ENCODE peak calls at places on chromosomes 16 and 17, in five cellular contexts. L is GM23338, U is SK-N-SH, N is PC-3, X is MM.1S. J is an unnamed sample.

GRCh38 chr16:89168381-89169189 is 3.0 kb upstream of the CDH15 start:
- DNase-seq in L (no peak), U (no peak), N (no peak), X (no peak), J (peak; percentile 39)

GRCh38 chr17:9937901-9938300 is 32.8 kb upstream of the RCVRN start:
- DNase-seq in L (no peak), U (no peak), N (no peak), X (no peak), J (no peak)

GRCh38 chr16:76386784-76387183 is 109.6 kb downstream of the CNTNAP4 start:
- DNase-seq in L (no peak), U (no peak), N (peak; percentile 8), X (no peak), J (no peak)

GRCh38 chr16:82181456-82182185 is 11.6 kb upstream of the MPHOSPH6 start:
- DNase-seq in L (no peak), U (no peak), N (no peak), X (no peak), J (no peak)

GRCh38 chr16:27748868-27749546 is 199.1 kb downstream of the KATNIP start:
- DNase-seq in L (peak; percentile 77), U (no peak), N (peak; percentile 65), X (peak; percentile 32), J (peak; percentile 94)

GRCh38 chr16:87132361-87133014 is 184.7 kb downstream of the C16orf95 start:
- DNase-seq in L (no peak), U (no peak), N (peak; percentile 49), X (no peak), J (peak; percentile 81)

GRCh38 chr17:76905836-76906235 is 37.6 kb downstream of the MGAT5B start:
- DNase-seq in L (peak; percentile 25), U (no peak), N (no peak), X (no peak), J (no peak)

GRCh38 chr16:6891486-6891885 is 441.2 kb upstream of the RBFOX1 start:
- DNase-seq in L (no peak), U (no peak), N (no peak), X (no peak), J (no peak)

GRCh38 chr17:78600181-78600651 is 23.0 kb upstream of the DNAH17 start:
- DNase-seq in L (no peak), U (no peak), N (no peak), X (no peak), J (peak; percentile 48)

DNA sequence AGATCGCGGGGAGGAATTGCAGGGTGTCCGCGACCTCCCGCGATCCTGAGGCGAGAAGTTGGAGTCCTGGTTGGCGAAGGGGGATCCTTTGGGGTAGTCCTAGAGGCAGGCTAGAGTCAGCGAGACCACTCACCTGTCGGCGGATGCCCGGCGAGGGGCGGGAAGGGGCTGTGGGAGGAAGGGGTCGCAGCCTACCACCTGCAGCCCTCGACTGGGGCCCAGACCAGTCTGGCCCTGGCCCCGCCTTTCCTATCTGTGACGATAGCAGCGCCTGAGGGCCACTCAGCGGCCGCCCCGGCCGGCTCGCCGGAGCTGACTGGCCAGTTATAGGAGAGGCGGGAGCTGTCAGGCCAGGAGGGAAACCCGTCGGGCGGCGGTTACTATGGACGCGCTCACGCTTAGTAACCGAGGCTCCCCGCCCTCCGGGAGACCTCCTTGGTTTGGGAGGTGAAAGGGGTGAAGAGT is at the start of gene TEKT3:
- DNase-seq in L (peak; percentile 97), U (peak; percentile 94), N (no peak), X (no peak), J (peak; percentile 71)
- H3K4me3 ChIP-seq in L (peak within 1 kb of the TSS; percentile 87), U (peak within 1 kb of the TSS; percentile 63), N (no peak within 1 kb of the TSS), X (no peak within 1 kb of the TSS), J (peak within 1 kb of the TSS; percentile 56)

GRCh38 chr17:53724726-53725125 is 98.0 kb upstream of the KIF2B start:
- DNase-seq in L (no peak), U (no peak), N (no peak), X (no peak), J (peak; percentile 2)

GRCh38 chr17:53719229-53719628 is 103.5 kb upstream of the KIF2B start:
- DNase-seq in L (no peak), U (peak; percentile 30), N (no peak), X (no peak), J (no peak)

GRCh38 chr17:53721101-53721500 is 101.6 kb upstream of the KIF2B start:
- DNase-seq in L (no peak), U (no peak), N (no peak), X (no peak), J (no peak)

DNA sequence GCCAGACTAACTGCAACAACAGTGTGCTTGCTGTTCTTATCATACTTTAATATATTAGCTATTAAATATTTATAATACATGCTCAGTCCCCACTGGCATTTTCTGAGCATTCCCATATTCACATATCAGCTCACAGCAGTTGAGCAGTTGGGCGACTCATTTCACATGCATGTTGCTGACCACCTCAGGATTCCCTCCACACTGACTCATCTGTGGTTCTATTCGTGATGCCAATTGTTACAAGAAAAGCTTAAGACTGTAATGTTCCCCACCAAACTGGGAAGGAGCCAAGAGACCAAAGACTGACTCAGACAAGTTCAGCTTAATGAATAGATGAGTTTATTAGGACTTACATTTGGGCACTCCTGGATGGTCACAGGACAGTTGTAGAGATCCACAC is 100.3 kb upstream of the KIF2B start:
- DNase-seq in L (no peak), U (no peak), N (peak; percentile 79), X (no peak), J (peak; percentile 93)
- TF ChIP-seq EZH2phosphoT487 in L (no peak), U (no peak), N (no peak), X (no peak), J (peak; percentile 42)

GRCh38 chr17:45429338-45430005 is 3.2 kb downstream of the ARHGAP27 start:
- DNase-seq in L (peak; percentile 71), U (no peak), N (no peak), X (no peak), J (peak; percentile 46)

GRCh38 chr17:45432405-45433113 is at the start of gene ARHGAP27:
- DNase-seq in L (peak; percentile 78), U (peak; percentile 72), N (peak; percentile 82), X (peak; percentile 65), J (peak; percentile 52)

GRCh38 chr17:45430006-45430737 is 2.5 kb downstream of the ARHGAP27 start:
- DNase-seq in L (peak; percentile 43), U (no peak), N (no peak), X (no peak), J (peak; percentile 14)

GRCh38 chr17:45431531-45432404 is 902 bp downstream of the ARHGAP27 start:
- DNase-seq in L (peak; percentile 97), U (peak; percentile 92), N (peak; percentile 97), X (peak; percentile 96), J (peak; percentile 74)

GRCh38 chr17:45430738-45431530 is 1.7 kb downstream of the ARHGAP27 start:
- DNase-seq in L (peak; percentile 86), U (no peak), N (peak; percentile 87), X (peak; percentile 76), J (peak; percentile 54)
- H3K4me3 ChIP-seq in L (peak overlapping the region; percentile 84), U (peak overlapping the region; percentile 62), N (peak overlapping the region; percentile 83), X (peak overlapping the region; percentile 84), J (peak overlapping the region; percentile 67)

GRCh38 chr16:4624015-4624826 is at the start of gene MGRN1:
- DNase-seq in L (peak; percentile 98), U (peak; percentile 98), N (peak; percentile 94), X (peak; percentile 98), J (peak; percentile 99)

GRCh38 chr16:4623593-4623992 is 1.0 kb upstream of the MGRN1 start:
- DNase-seq in L (no peak), U (no peak), N (no peak), X (no peak), J (no peak)

GRCh38 chr16:4625617-4626159 is 1.1 kb downstream of the MGRN1 start:
- DNase-seq in L (no peak), U (no peak), N (no peak), X (no peak), J (no peak)

GRCh38 chr16:4624827-4625616 is 396 bp downstream of the MGRN1 start:
- DNase-seq in L (peak; percentile 86), U (no peak), N (no peak), X (peak; percentile 90), J (peak; percentile 90)

GRCh38 chr16:4626396-4626795 is 1.8 kb downstream of the MGRN1 start:
- DNase-seq in L (no peak), U (no peak), N (no peak), X (no peak), J (no peak)
- TF ChIP-seq EZH2phosphoT487 in L (no peak), U (no peak), N (no peak), X (no peak), J (no peak)

GRCh38 chr16:3553138-3553923 is 23.9 kb downstream of the NLRC3 start:
- DNase-seq in L (peak; percentile 97), U (no peak), N (no peak), X (no peak), J (no peak)
- H3K4me3 ChIP-seq in L (peak overlapping the region; percentile 8), U (no peak overlapping the region), N (no peak overlapping the region), X (no peak overlapping the region), J (no peak overlapping the region)

DNA sequence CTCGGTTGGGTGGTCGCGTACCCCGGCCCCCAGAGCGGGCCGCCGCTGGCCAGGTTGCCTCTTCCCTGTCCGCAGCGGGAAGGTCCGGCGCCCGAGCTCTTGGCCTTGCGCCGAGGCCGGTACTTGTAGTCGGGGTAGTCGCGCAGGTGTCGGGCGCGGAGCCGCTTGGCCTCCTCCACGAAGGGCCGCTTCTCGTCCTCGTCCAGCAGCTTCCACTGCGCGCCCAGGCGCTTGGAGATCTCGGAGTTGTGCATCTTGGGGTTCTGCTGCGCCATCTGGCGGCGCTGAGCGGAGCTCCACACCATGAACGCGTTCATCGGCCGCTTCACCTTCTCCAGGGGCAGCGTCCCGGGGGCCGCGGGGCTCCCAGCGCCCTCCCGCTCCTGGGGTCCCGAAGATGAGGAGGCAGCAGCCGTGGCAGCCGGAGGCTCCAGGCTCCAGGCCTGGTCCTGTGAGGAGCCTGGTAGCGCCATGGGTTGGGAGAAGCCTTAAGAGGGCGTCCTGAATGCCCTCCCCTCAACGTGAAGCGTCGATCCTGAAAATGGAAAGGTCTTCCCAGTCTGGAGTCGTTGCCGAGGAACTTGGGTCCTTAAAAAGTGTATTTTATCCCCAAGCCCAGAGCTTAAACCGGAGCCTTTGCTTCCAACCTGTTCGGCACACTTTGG is 558 bp downstream of the SOX15 start:
- DNase-seq in L (peak; percentile 94), U (peak; percentile 91), N (peak; percentile 46), X (no peak), J (peak; percentile 94)
- TF ChIP-seq EZH2phosphoT487 in L (no peak), U (no peak), N (no peak), X (no peak), J (no peak)